ENCODE peak calls at places on chromosome X, in eight cellular contexts. B is left lung, N is tibial artery, W is fibroblast of mammary gland, G is endodermal cell, X is fibroblast of lung, Y is transverse colon, F is tibial nerve. H is an unnamed sample.
A peak's percentile ranks its signal among the peaks of the same experiment; 100 is the strongest.

GRCh38 chrX:123833387-123833786 is 26.5 kb upstream of the XIAP start:
- DNase-seq in Y (peak; percentile 76), N (no peak), G (peak; percentile 84), F (no peak), W (peak; percentile 53), X (peak; percentile 46), B (no peak), H (peak; percentile 58)

GRCh38 chrX:14095702-14096101 is 66.0 kb upstream of the GEMIN8 start:
- DNase-seq in W (peak; percentile 69), F (no peak), Y (peak; percentile 9), X (peak; percentile 57), N (no peak), G (peak; percentile 74), B (no peak), H (peak; percentile 74)

GRCh38 chrX:130110379-130111219 is at the start of gene ELF4:
- DNase-seq in W (peak; percentile 44), G (peak; percentile 68), F (no peak), B (peak; percentile 85), Y (peak; percentile 65), X (peak; percentile 55), N (peak; percentile 71), H (peak; percentile 59)

GRCh38 chrX:826448-826847 is 195.9 kb downstream of the SHOX start:
- DNase-seq in W (peak; percentile 18), Y (no peak), B (no peak), G (no peak), N (no peak), X (no peak), F (no peak), H (no peak)

GRCh38 chrX:23251043-23251442 is 83.6 kb upstream of the PTCHD1 start:
- DNase-seq in Y (no peak), N (no peak), B (no peak), X (no peak), G (no peak), W (no peak), F (no peak), H (no peak)

GRCh38 chrX:54007682-54008081 is 36.6 kb downstream of the PHF8 start:
- DNase-seq in Y (no peak), B (no peak), X (no peak), G (no peak), W (no peak), F (no peak), N (no peak), H (no peak)

GRCh38 chrX:103376118-103376978 is at the start of gene BEX3:
- DNase-seq in N (peak; percentile 70), Y (peak; percentile 47), X (peak; percentile 62), F (peak; percentile 15), B (peak; percentile 80), G (peak; percentile 94), W (peak; percentile 58), H (peak; percentile 72)

GRCh38 chrX:10110984-10111363 is 45.8 kb upstream of the CLCN4 start:
- DNase-seq in X (no peak), F (no peak), N (no peak), Y (no peak), G (no peak), B (no peak), W (no peak), H (no peak)

GRCh38 chrX:7219153-7219705 is 71.3 kb upstream of the PUDP start:
- DNase-seq in B (no peak), N (no peak), G (no peak), F (no peak), X (peak; percentile 5), Y (no peak), W (no peak), H (no peak)

GRCh38 chrX:110346681-110347080 is 12.0 kb upstream of the RTL9 start:
- DNase-seq in F (no peak), N (no peak), B (peak; percentile 30), W (no peak), X (peak; percentile 11), G (peak; percentile 62), Y (no peak), H (peak; percentile 35)
- TF ChIP-seq CTCF in F (no peak), N (no peak), B (no peak), W (no peak), X (no peak), G (peak; percentile 33), Y (no peak), H (peak; percentile 11)

GRCh38 chrX:3697220-3697684 is 16.2 kb downstream of the PRKX start:
- DNase-seq in G (no peak), X (no peak), N (no peak), B (no peak), F (no peak), W (no peak), Y (no peak), H (no peak)

GRCh38 chrX:3697701-3698279 is 15.7 kb downstream of the PRKX start:
- DNase-seq in F (peak; percentile 40), W (peak; percentile 83), N (peak; percentile 81), G (peak; percentile 53), B (no peak), Y (no peak), X (peak; percentile 34), H (peak; percentile 49)

DNA sequence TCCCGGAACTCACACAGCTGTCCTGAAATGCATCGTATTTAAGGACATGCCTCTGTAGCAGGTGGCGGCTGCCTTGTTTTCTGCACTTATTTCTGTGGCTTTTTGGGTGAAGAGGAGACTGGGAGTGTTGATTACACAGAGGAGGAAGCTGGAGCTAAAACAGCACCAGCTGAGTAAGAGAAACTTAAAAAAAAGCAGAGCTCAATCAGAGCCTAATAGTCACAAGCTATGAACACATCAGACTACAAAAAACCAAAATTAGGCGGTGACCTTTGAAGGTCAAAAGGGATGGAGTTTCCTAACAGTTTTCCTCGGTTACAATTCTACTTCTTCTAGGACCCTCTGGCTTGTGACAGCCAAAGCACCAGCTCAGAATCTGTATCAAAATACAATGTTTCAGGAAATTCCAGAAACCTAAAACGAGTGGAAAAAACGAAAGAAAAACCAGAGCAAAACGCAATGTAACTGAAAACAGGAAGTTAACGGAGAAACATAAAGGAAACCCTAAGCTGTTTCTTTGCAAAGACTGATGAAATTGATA is 13.5 kb downstream of the PRKX start:
- DNase-seq in Y (no peak), G (no peak), N (no peak), F (no peak), B (no peak), W (peak; percentile 12), X (no peak), H (peak; percentile 14)
- H3K4me3 ChIP-seq in Y (no peak overlapping the region), G (no peak overlapping the region), N (peak overlapping the region; percentile 45), F (no peak overlapping the region), B (peak overlapping the region; percentile 30), W (peak overlapping the region; percentile 16), X (peak overlapping the region; percentile 16), H (peak overlapping the region; percentile 28)

DNA sequence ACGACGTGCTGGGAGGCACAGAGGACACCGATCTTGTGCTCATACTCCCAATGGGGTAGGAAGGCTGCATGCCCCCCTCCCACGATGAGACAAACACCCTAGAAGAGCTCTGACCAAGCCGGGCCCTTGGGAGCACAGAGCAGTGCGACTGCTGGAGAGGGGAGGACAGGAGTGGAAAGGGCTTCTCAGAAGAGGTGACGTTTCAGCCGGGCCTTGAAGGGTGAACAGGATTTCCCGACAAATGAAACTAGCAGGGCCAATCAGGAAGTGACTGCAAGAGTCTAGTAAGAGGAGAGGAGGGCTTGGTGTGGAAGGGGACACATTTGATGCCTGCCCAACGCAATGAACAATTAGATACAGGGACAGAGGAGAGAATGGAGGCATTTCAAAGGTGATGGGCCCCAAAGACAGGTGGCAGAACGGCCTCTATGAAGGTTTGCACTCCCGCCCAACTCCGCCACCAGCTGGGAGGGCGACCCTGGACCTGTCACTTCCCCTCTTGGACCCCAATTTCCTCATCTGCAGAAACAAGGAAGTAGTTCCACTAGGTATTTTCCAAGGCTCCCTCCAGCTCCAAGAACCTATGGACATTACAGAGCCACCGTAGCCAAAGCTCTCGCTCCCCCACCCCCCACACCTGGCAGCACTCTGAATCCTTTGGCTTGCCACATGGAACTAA is 3.9 kb downstream of the HCFC1 start:
- DNase-seq in X (no peak), W (no peak), N (no peak), F (no peak), Y (no peak), B (no peak), G (no peak), H (no peak)
- TF ChIP-seq CTCF in X (no peak), W (no peak), N (no peak), F (no peak), Y (no peak), B (no peak), G (no peak), H (no peak)

GRCh38 chrX:134758652-134759051 is 100.4 kb upstream of the PLAC1 start:
- DNase-seq in Y (no peak), F (no peak), B (no peak), X (no peak), N (no peak), W (no peak), G (no peak), H (no peak)

GRCh38 chrX:134752558-134752957 is 94.3 kb upstream of the PLAC1 start:
- DNase-seq in B (no peak), X (peak; percentile 31), Y (no peak), N (no peak), G (no peak), F (no peak), W (no peak), H (no peak)

GRCh38 chrX:134749651-134750450 is 91.6 kb upstream of the PLAC1 start:
- DNase-seq in B (no peak), X (peak; percentile 25), G (no peak), Y (no peak), W (no peak), F (no peak), N (no peak), H (peak; percentile 50)

DNA sequence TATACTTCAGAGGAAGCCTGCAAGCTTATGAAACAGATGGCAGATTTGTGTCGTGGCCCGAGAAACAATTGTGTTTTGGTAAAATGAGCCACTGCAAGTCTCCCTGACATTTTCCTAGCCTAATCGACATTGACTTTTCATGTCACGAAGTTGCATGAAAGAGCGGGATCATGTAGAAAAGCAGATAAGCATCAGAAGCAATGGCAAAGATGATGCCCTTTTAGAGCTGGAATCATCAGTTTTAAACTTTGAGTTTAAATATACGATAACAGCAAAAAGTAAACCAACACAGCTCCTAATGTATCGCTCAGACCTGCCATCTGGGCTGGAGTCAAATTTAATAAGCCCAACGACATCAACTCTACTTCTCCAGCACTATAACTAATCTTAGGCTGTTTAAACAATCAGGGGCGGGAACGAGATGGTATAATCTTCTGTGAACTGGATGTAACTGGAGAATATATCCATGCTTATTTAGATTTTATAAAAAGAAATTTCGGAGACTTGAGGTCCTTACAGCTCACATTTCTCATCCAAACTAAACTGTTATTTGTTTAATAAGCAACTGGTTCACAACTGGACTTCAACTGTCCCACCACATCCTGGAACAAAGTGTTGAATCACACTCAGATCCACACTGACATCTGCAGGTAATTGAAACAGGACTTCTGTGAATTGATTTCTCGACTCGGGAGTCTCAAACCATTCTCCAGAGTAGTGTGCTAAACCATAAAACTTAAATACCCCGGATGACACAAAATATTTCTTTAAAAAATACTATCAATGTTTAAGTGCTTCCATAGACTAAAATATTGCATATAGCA is 95.1 kb upstream of the PLAC1 start:
- DNase-seq in F (no peak), X (peak; percentile 71), G (no peak), B (no peak), Y (no peak), W (peak; percentile 75), N (no peak), H (peak; percentile 79)
- H3K4me3 ChIP-seq in F (no peak overlapping the region), X (no peak overlapping the region), G (no peak overlapping the region), B (no peak overlapping the region), Y (no peak overlapping the region), W (no peak overlapping the region), N (no peak overlapping the region), H (peak overlapping the region; percentile 25)